ENCODE peak calls at places on chromosomes 4 and X, in ten cellular contexts. One of them, this sample, is unnamed.

GRCh38 chr4:1206299-1207156 is 34.1 kb upstream of the SPON2 start:
- DNase-seq in ovary: peak
- DNase-seq in tibial nerve: peak
- DNase-seq in endothelial cell: no peak
- DNase-seq in cardiac muscle cell: no peak
- DNase-seq in stomach: no peak
- DNase-seq in GM23338: no peak
- DNase-seq in Caco-2: peak
- DNase-seq in progenitor cell of endocrine pancreas: no peak
- DNase-seq in fibroblast of mammary gland: no peak
- DNase-seq in this sample: no peak

GRCh38 chrX:19661977-19662376 is 146.7 kb upstream of the MAP3K15 start:
- DNase-seq in ovary: no peak
- DNase-seq in tibial nerve: no peak
- DNase-seq in endothelial cell: no peak
- DNase-seq in cardiac muscle cell: no peak
- DNase-seq in stomach: no peak
- DNase-seq in GM23338: no peak
- DNase-seq in Caco-2: no peak
- DNase-seq in progenitor cell of endocrine pancreas: no peak
- DNase-seq in fibroblast of mammary gland: peak
- DNase-seq in this sample: no peak

GRCh38 chr4:156193800-156194199 is 240.1 kb upstream of the CTSO start:
- DNase-seq in ovary: no peak
- DNase-seq in tibial nerve: no peak
- DNase-seq in endothelial cell: no peak
- DNase-seq in cardiac muscle cell: no peak
- DNase-seq in stomach: no peak
- DNase-seq in GM23338: no peak
- DNase-seq in Caco-2: no peak
- DNase-seq in progenitor cell of endocrine pancreas: no peak
- DNase-seq in fibroblast of mammary gland: peak
- DNase-seq in this sample: no peak

GRCh38 chr4:105895609-105896460 is 564 bp downstream of the NPNT start:
- DNase-seq in ovary: peak
- DNase-seq in tibial nerve: no peak
- DNase-seq in endothelial cell: peak
- DNase-seq in cardiac muscle cell: peak
- DNase-seq in stomach: no peak
- DNase-seq in GM23338: peak
- DNase-seq in Caco-2: peak
- DNase-seq in progenitor cell of endocrine pancreas: peak
- DNase-seq in fibroblast of mammary gland: no peak
- DNase-seq in this sample: no peak

GRCh38 chrX:71111141-71111843 is at the start of gene IL2RG:
- DNase-seq in ovary: no peak
- DNase-seq in tibial nerve: no peak
- DNase-seq in endothelial cell: no peak
- DNase-seq in cardiac muscle cell: no peak
- DNase-seq in stomach: peak
- DNase-seq in GM23338: no peak
- DNase-seq in Caco-2: peak
- DNase-seq in progenitor cell of endocrine pancreas: no peak
- DNase-seq in fibroblast of mammary gland: no peak
- DNase-seq in this sample: no peak

GRCh38 chr4:4655901-4656300 is 114.1 kb upstream of the STX18 start:
- DNase-seq in ovary: no peak
- DNase-seq in tibial nerve: no peak
- DNase-seq in endothelial cell: no peak
- DNase-seq in cardiac muscle cell: no peak
- DNase-seq in stomach: no peak
- DNase-seq in GM23338: no peak
- DNase-seq in Caco-2: no peak
- DNase-seq in progenitor cell of endocrine pancreas: no peak
- DNase-seq in fibroblast of mammary gland: peak
- DNase-seq in this sample: no peak

GRCh38 chrX:13428055-13428786 is 108.4 kb upstream of the ATXN3L start:
- DNase-seq in ovary: no peak
- DNase-seq in tibial nerve: no peak
- DNase-seq in endothelial cell: no peak
- DNase-seq in cardiac muscle cell: no peak
- DNase-seq in stomach: no peak
- DNase-seq in GM23338: peak
- DNase-seq in Caco-2: no peak
- DNase-seq in progenitor cell of endocrine pancreas: no peak
- DNase-seq in fibroblast of mammary gland: peak
- DNase-seq in this sample: peak

GRCh38 chr4:113169368-113169767 is 119.9 kb downstream of the ANK2 start:
- DNase-seq in ovary: no peak
- DNase-seq in tibial nerve: no peak
- DNase-seq in endothelial cell: no peak
- DNase-seq in cardiac muscle cell: peak
- DNase-seq in stomach: no peak
- DNase-seq in GM23338: peak
- DNase-seq in Caco-2: peak
- DNase-seq in progenitor cell of endocrine pancreas: no peak
- DNase-seq in fibroblast of mammary gland: no peak
- DNase-seq in this sample: no peak

GRCh38 chr4:156779774-156780173 is 191.8 kb downstream of the PDGFC start:
- DNase-seq in ovary: no peak
- DNase-seq in tibial nerve: no peak
- DNase-seq in endothelial cell: no peak
- DNase-seq in cardiac muscle cell: no peak
- DNase-seq in stomach: no peak
- DNase-seq in GM23338: no peak
- DNase-seq in Caco-2: no peak
- DNase-seq in progenitor cell of endocrine pancreas: no peak
- DNase-seq in fibroblast of mammary gland: peak
- DNase-seq in this sample: peak

GRCh38 chr4:87116230-87116629 is 104.2 kb downstream of the KLHL8 start:
- DNase-seq in ovary: no peak
- DNase-seq in tibial nerve: no peak
- DNase-seq in endothelial cell: no peak
- DNase-seq in cardiac muscle cell: no peak
- DNase-seq in stomach: no peak
- DNase-seq in GM23338: no peak
- DNase-seq in Caco-2: no peak
- DNase-seq in progenitor cell of endocrine pancreas: no peak
- DNase-seq in fibroblast of mammary gland: no peak
- DNase-seq in this sample: no peak

GRCh38 chr4:10606483-10607155 is 77.9 kb downstream of the CLNK start:
- DNase-seq in ovary: no peak
- DNase-seq in tibial nerve: no peak
- DNase-seq in endothelial cell: no peak
- DNase-seq in cardiac muscle cell: no peak
- DNase-seq in stomach: no peak
- DNase-seq in GM23338: no peak
- DNase-seq in Caco-2: no peak
- DNase-seq in progenitor cell of endocrine pancreas: no peak
- DNase-seq in fibroblast of mammary gland: no peak
- DNase-seq in this sample: no peak

GRCh38 chr4:5708171-5708828 is at the start of gene EVC2:
- DNase-seq in ovary: peak
- DNase-seq in tibial nerve: peak
- DNase-seq in endothelial cell: peak
- DNase-seq in cardiac muscle cell: peak
- DNase-seq in stomach: peak
- DNase-seq in GM23338: peak
- DNase-seq in Caco-2: no peak
- DNase-seq in progenitor cell of endocrine pancreas: peak
- DNase-seq in fibroblast of mammary gland: peak
- DNase-seq in this sample: no peak

GRCh38 chr4:139685180-139685579 is 19.6 kb downstream of the MGST2 start:
- DNase-seq in ovary: no peak
- DNase-seq in tibial nerve: no peak
- DNase-seq in endothelial cell: no peak
- DNase-seq in cardiac muscle cell: no peak
- DNase-seq in stomach: no peak
- DNase-seq in GM23338: no peak
- DNase-seq in Caco-2: no peak
- DNase-seq in progenitor cell of endocrine pancreas: no peak
- DNase-seq in fibroblast of mammary gland: no peak
- DNase-seq in this sample: no peak

DNA sequence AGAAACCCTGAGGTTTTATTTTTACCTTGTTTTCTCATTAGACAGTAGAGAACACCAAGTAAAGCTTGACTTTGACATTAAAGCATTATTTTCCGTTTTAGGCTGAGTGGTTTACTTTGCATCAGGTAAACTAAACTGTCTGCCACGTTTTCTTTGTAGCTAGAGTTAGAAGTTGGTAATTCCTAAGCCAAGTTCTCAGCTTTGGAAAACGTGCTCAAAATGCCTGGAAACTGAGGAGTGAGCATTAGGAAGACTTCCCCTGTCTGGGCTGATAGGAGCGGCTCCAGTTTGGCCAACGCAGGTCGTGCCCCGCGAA is 815 bp downstream of the PDLIM3 start:
- DNase-seq in ovary: no peak
- DNase-seq in tibial nerve: no peak
- DNase-seq in endothelial cell: no peak
- DNase-seq in cardiac muscle cell: no peak
- DNase-seq in stomach: no peak
- DNase-seq in GM23338: no peak
- DNase-seq in Caco-2: no peak
- DNase-seq in progenitor cell of endocrine pancreas: no peak
- DNase-seq in fibroblast of mammary gland: no peak
- DNase-seq in this sample: no peak
- TF ChIP-seq CTCF in ovary: no peak
- TF ChIP-seq CTCF in tibial nerve: no peak
- TF ChIP-seq CTCF in endothelial cell: no peak
- TF ChIP-seq CTCF in cardiac muscle cell: no peak
- TF ChIP-seq CTCF in stomach: no peak
- TF ChIP-seq CTCF in GM23338: no peak
- TF ChIP-seq CTCF in Caco-2: no peak
- TF ChIP-seq CTCF in progenitor cell of endocrine pancreas: no peak
- TF ChIP-seq CTCF in fibroblast of mammary gland: no peak
- TF ChIP-seq CTCF in this sample: no peak

GRCh38 chrX:63930140-63930539 is 145.1 kb upstream of the ARHGEF9 start:
- DNase-seq in ovary: no peak
- DNase-seq in tibial nerve: no peak
- DNase-seq in endothelial cell: peak
- DNase-seq in cardiac muscle cell: peak
- DNase-seq in stomach: no peak
- DNase-seq in GM23338: peak
- DNase-seq in Caco-2: no peak
- DNase-seq in progenitor cell of endocrine pancreas: no peak
- DNase-seq in fibroblast of mammary gland: peak
- DNase-seq in this sample: peak
- TF ChIP-seq CTCF in ovary: no peak
- TF ChIP-seq CTCF in tibial nerve: no peak
- TF ChIP-seq CTCF in endothelial cell: peak
- TF ChIP-seq CTCF in cardiac muscle cell: no peak
- TF ChIP-seq CTCF in stomach: peak
- TF ChIP-seq CTCF in GM23338: peak
- TF ChIP-seq CTCF in Caco-2: no peak
- TF ChIP-seq CTCF in progenitor cell of endocrine pancreas: peak
- TF ChIP-seq CTCF in fibroblast of mammary gland: peak
- TF ChIP-seq CTCF in this sample: peak

DNA sequence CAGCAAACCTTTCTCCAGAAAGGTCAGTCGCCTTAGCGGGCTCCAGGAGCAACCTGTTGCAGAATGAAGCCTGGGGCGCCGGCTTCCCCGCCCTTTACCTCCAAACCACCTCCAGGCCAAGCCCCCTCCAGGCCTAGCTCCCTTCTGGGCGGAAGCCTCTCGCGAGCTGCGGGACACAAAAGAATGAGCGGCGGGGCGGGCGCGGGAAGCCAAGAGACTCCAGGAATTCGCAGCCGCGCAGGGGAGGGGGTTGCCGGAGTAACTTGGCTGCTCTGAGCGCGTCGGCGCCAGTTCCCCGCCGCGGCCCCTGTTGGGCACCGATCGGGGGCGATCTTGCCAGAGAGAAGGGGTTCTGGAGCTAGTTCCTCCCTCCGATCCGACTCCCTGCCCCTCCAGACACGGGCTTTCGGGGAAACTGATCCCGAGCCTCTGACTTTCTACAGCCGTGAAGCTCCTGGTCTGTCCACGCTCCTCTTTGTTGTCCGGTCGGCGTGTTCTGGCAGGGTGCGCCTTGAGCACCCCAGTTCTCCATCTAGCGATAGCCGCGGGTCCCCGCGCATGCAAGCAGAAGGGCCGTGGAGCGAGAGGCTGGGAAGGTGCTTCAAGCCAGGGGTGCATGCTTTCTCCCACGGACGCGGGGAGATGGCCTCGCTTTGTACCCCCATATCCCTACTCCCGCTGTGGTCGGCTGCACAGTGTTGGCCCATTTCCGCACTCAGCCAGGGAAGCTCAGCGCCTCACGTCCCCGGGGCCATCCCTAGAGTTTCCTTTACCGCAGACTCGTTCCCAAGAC is 1.2 kb downstream of the PROM1 start:
- DNase-seq in ovary: peak
- DNase-seq in tibial nerve: no peak
- DNase-seq in endothelial cell: peak
- DNase-seq in cardiac muscle cell: peak
- DNase-seq in stomach: no peak
- DNase-seq in GM23338: peak
- DNase-seq in Caco-2: peak
- DNase-seq in progenitor cell of endocrine pancreas: peak
- DNase-seq in fibroblast of mammary gland: no peak
- DNase-seq in this sample: no peak
- TF ChIP-seq CTCF in ovary: no peak
- TF ChIP-seq CTCF in tibial nerve: no peak
- TF ChIP-seq CTCF in endothelial cell: no peak
- TF ChIP-seq CTCF in cardiac muscle cell: no peak
- TF ChIP-seq CTCF in stomach: no peak
- TF ChIP-seq CTCF in GM23338: no peak
- TF ChIP-seq CTCF in Caco-2: no peak
- TF ChIP-seq CTCF in progenitor cell of endocrine pancreas: no peak
- TF ChIP-seq CTCF in fibroblast of mammary gland: no peak
- TF ChIP-seq CTCF in this sample: no peak

GRCh38 chrX:123993326-123993725 is 31.8 kb downstream of the STAG2 start:
- DNase-seq in ovary: no peak
- DNase-seq in tibial nerve: no peak
- DNase-seq in endothelial cell: no peak
- DNase-seq in cardiac muscle cell: no peak
- DNase-seq in stomach: no peak
- DNase-seq in GM23338: no peak
- DNase-seq in Caco-2: no peak
- DNase-seq in progenitor cell of endocrine pancreas: no peak
- DNase-seq in fibroblast of mammary gland: peak
- DNase-seq in this sample: peak

GRCh38 chrX:123989235-123989634 is 27.7 kb downstream of the STAG2 start:
- DNase-seq in ovary: no peak
- DNase-seq in tibial nerve: no peak
- DNase-seq in endothelial cell: no peak
- DNase-seq in cardiac muscle cell: no peak
- DNase-seq in stomach: no peak
- DNase-seq in GM23338: no peak
- DNase-seq in Caco-2: no peak
- DNase-seq in progenitor cell of endocrine pancreas: no peak
- DNase-seq in fibroblast of mammary gland: no peak
- DNase-seq in this sample: no peak

GRCh38 chrX:123990602-123991001 is 29.1 kb downstream of the STAG2 start:
- DNase-seq in ovary: no peak
- DNase-seq in tibial nerve: no peak
- DNase-seq in endothelial cell: no peak
- DNase-seq in cardiac muscle cell: no peak
- DNase-seq in stomach: no peak
- DNase-seq in GM23338: no peak
- DNase-seq in Caco-2: no peak
- DNase-seq in progenitor cell of endocrine pancreas: no peak
- DNase-seq in fibroblast of mammary gland: peak
- DNase-seq in this sample: no peak

GRCh38 chrX:123988423-123989116 is 27.1 kb downstream of the STAG2 start:
- DNase-seq in ovary: no peak
- DNase-seq in tibial nerve: no peak
- DNase-seq in endothelial cell: no peak
- DNase-seq in cardiac muscle cell: no peak
- DNase-seq in stomach: no peak
- DNase-seq in GM23338: no peak
- DNase-seq in Caco-2: peak
- DNase-seq in progenitor cell of endocrine pancreas: no peak
- DNase-seq in fibroblast of mammary gland: no peak
- DNase-seq in this sample: no peak

GRCh38 chrX:123990169-123990568 is 28.7 kb downstream of the STAG2 start:
- DNase-seq in ovary: no peak
- DNase-seq in tibial nerve: no peak
- DNase-seq in endothelial cell: no peak
- DNase-seq in cardiac muscle cell: no peak
- DNase-seq in stomach: no peak
- DNase-seq in GM23338: no peak
- DNase-seq in Caco-2: no peak
- DNase-seq in progenitor cell of endocrine pancreas: no peak
- DNase-seq in fibroblast of mammary gland: no peak
- DNase-seq in this sample: no peak
- TF ChIP-seq CTCF in ovary: no peak
- TF ChIP-seq CTCF in tibial nerve: no peak
- TF ChIP-seq CTCF in endothelial cell: no peak
- TF ChIP-seq CTCF in cardiac muscle cell: no peak
- TF ChIP-seq CTCF in stomach: no peak
- TF ChIP-seq CTCF in GM23338: no peak
- TF ChIP-seq CTCF in Caco-2: no peak
- TF ChIP-seq CTCF in progenitor cell of endocrine pancreas: no peak
- TF ChIP-seq CTCF in fibroblast of mammary gland: no peak
- TF ChIP-seq CTCF in this sample: no peak